ENCODE peak calls at places on chromosomes 4 and X, in six cellular contexts. G, E, H, M, T and N are unnamed samples.

GRCh38 chrX:5236749-5237148 is 991.9 kb downstream of the NLGN4X start:
- DNase-seq in T (no peak), M (no peak), H (no peak), E (no peak), G (no peak), N (no peak)

GRCh38 chrX:9824554-9824953 is 38.3 kb downstream of the SHROOM2 start:
- DNase-seq in T (peak; percentile 28), G (no peak), H (no peak), E (no peak), M (no peak), N (no peak)

GRCh38 chr4:155179216-155179615 is 29.2 kb upstream of the NPY2R start:
- DNase-seq in G (no peak), H (peak; percentile 15), T (no peak), M (no peak), E (no peak), N (no peak)

GRCh38 chr4:139024686-139025085 is 9.1 kb downstream of the NOCT start:
- DNase-seq in E (no peak), H (no peak), G (no peak), T (no peak), M (no peak), N (no peak)

GRCh38 chrX:49793686-49794085 is 35.4 kb upstream of the PAGE4 start:
- DNase-seq in E (no peak), H (no peak), M (no peak), G (no peak), T (peak; percentile 29), N (no peak)

GRCh38 chr4:24249972-24250371 is 334.4 kb downstream of the DHX15 start:
- DNase-seq in G (no peak), M (no peak), T (no peak), E (no peak), H (no peak), N (no peak)

GRCh38 chr4:121794505-121795192 is 6.5 kb upstream of the EXOSC9 start:
- DNase-seq in E (peak; percentile 87), G (no peak), M (no peak), H (no peak), T (peak; percentile 79), N (no peak)

GRCh38 chrX:18557879-18558278 is 114.0 kb downstream of the RS1 start:
- DNase-seq in T (no peak), G (no peak), M (no peak), H (no peak), E (no peak), N (no peak)

GRCh38 chr4:147453561-147454141 is 27.2 kb upstream of the EDNRA start:
- DNase-seq in E (no peak), T (no peak), M (no peak), H (peak; percentile 39), G (no peak), N (no peak)

GRCh38 chr4:160316036-160316435 is 1213.2 kb downstream of the RAPGEF2 start:
- DNase-seq in G (no peak), T (no peak), M (no peak), H (no peak), E (no peak), N (no peak)

GRCh38 chr4:73673286-73673685 is 53.0 kb upstream of the RASSF6 start:
- DNase-seq in T (no peak), E (no peak), H (no peak), G (no peak), M (no peak), N (no peak)

GRCh38 chr4:89572224-89572858 is 264.6 kb downstream of the SNCA start:
- DNase-seq in T (no peak), E (no peak), G (no peak), M (no peak), H (no peak), N (no peak)

GRCh38 chr4:19285146-19285545 is 966.6 kb upstream of the SLIT2 start:
- DNase-seq in E (no peak), T (no peak), M (no peak), G (no peak), H (no peak), N (no peak)

GRCh38 chr4:948936-949300 is 16.7 kb downstream of the TMEM175 start:
- DNase-seq in E (no peak), M (no peak), G (no peak), H (no peak), T (no peak), N (no peak)

GRCh38 chrX:46791927-46792825 is 33.3 kb upstream of the SLC9A7 start:
- DNase-seq in E (peak; percentile 9), G (no peak), T (peak; percentile 32), H (peak; percentile 63), M (peak; percentile 68), N (peak; percentile 77)

GRCh38 chr4:52659722-52660261 is 691 bp upstream of the USP46 start:
- DNase-seq in H (no peak), M (no peak), T (peak; percentile 15), E (peak; percentile 49), G (no peak), N (no peak)

GRCh38 chrX:17697191-17697590 is 40.1 kb upstream of the SCML1 start:
- DNase-seq in E (no peak), G (no peak), H (no peak), M (no peak), T (peak; percentile 56), N (no peak)

GRCh38 chr4:112517067-112517588 is 1.1 kb upstream of the NEUROG2 start:
- DNase-seq in M (peak; percentile 65), H (no peak), G (no peak), E (peak; percentile 18), T (no peak), N (no peak)

GRCh38 chr4:123127218-123127617 is 204.8 kb upstream of the NUDT6 start:
- DNase-seq in H (no peak), E (no peak), T (no peak), M (no peak), G (no peak), N (no peak)

GRCh38 chrX:12977761-12978204 is 2.9 kb downstream of the TMSB4X start:
- DNase-seq in G (no peak), H (no peak), M (no peak), E (no peak), T (no peak), N (no peak)

GRCh38 chrX:7552758-7553157 is 290.2 kb upstream of the VCX start:
- DNase-seq in G (no peak), H (no peak), E (no peak), M (no peak), T (no peak), N (no peak)

GRCh38 chr4:110515676-110516075 is 39.7 kb downstream of the ENPEP start:
- DNase-seq in G (no peak), H (no peak), M (no peak), E (no peak), T (no peak), N (no peak)

GRCh38 chr4:124055896-124056295 is 656.6 kb downstream of the ANKRD50 start:
- DNase-seq in E (no peak), H (no peak), T (no peak), G (no peak), M (no peak), N (no peak)

GRCh38 chr4:93786149-93786548 is 42.4 kb upstream of the ATOH1 start:
- DNase-seq in T (no peak), M (no peak), H (no peak), G (no peak), E (no peak), N (no peak)

GRCh38 chrX:39830414-39830813 is 267.3 kb downstream of the BCOR start:
- DNase-seq in E (no peak), H (no peak), G (no peak), T (no peak), M (no peak), N (no peak)

DNA sequence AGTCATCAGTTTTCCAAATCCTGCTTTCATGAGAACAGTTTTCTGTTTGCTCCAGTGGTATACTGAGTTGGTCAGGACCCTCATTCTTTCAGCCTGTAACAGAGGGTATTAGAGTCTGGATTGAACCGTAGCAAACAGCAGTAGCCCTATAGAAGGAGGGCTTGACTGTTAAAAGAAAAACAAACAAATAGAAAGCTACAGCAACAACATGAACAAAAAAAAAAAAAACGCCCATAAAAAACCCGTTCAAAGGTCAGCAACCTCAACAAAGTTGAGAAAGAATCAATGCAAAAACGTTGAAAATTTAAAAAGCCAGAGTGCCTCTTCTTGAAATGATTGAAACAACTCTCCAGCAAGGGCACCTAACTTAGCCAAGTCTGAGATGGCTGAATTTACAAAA is 64.7 kb upstream of the UGT2B10 start:
- DNase-seq in M (no peak), G (no peak), T (no peak), H (no peak), E (no peak), N (no peak)
- H3K9ac ChIP-seq in M (no peak overlapping the region), G (no peak overlapping the region), T (no peak overlapping the region), H (no peak overlapping the region), E (no peak overlapping the region), N (no peak overlapping the region)

DNA sequence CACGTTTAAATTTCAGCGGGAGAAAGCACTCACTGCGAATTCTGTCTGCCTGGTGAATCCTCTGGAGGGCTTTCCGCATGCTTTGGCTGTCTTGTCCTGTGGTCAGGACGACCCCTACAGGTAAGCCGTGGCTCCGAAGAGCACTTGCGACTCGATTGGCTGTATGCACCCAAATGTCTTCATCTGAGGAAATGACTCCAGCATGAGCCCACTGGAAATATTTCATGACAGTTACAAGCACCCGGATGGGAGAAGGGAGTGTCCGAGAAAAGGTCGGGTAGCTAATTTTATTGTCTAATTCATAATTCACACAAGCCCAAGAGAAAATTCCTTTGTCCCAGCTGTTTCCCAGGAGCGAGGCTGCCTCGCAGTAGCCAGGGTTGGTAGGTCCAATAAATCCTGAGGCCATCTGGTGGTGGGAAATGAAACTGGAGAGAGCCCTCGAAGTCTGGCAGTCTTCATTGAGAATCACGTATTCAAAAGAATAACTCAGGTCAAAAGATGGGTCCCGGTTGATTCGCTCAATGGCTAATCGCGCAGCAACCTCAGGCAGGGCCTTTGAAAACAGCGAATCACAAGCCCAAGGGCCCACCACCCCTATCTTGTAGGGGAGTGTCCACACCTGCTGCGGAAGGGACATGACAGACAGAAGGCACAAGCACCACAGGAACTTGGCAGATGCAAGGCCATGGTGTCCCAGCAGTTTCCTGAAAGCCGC is 6.6 kb downstream of the GUCY2F start:
- DNase-seq in H (peak; percentile 54), M (no peak), G (no peak), T (peak; percentile 35), E (peak; percentile 30), N (no peak)
- H3K4me3 ChIP-seq in H (peak overlapping the region; percentile 44), M (no peak overlapping the region), G (no peak overlapping the region), T (no peak overlapping the region), E (no peak overlapping the region), N (no peak overlapping the region)

GRCh38 chrX:104135677-104136076 is 21.1 kb downstream of the SLC25A53 start:
- DNase-seq in E (no peak), M (no peak), G (no peak), T (no peak), H (no peak), N (no peak)

GRCh38 chrX:104141087-104141760 is 15.6 kb downstream of the SLC25A53 start:
- DNase-seq in M (no peak), E (no peak), G (no peak), T (no peak), H (no peak), N (no peak)

GRCh38 chrX:104134583-104135261 is 22.1 kb downstream of the SLC25A53 start:
- DNase-seq in G (no peak), E (no peak), M (no peak), T (no peak), H (no peak), N (no peak)

GRCh38 chrX:104136241-104137019 is 20.4 kb downstream of the SLC25A53 start:
- DNase-seq in G (no peak), E (peak; percentile 64), M (peak; percentile 35), H (peak; percentile 63), T (peak; percentile 70), N (peak; percentile 81)

GRCh38 chrX:104137496-104137895 is 19.3 kb downstream of the SLC25A53 start:
- DNase-seq in G (no peak), H (peak; percentile 4), E (peak; percentile 40), T (no peak), M (no peak), N (no peak)
- TF ChIP-seq ZNF274 in G (no peak), H (no peak), E (no peak), T (no peak), M (no peak), N (no peak)

GRCh38 chrX:44997888-44998287 is 124.9 kb downstream of the KDM6A start:
- DNase-seq in G (no peak), M (peak; percentile 38), H (no peak), E (no peak), T (no peak), N (no peak)
- H3K9ac ChIP-seq in G (no peak overlapping the region), M (no peak overlapping the region), H (no peak overlapping the region), E (no peak overlapping the region), T (no peak overlapping the region), N (no peak overlapping the region)